ENCODE peak calls at places on chromosomes 13 and 19, in eight cellular contexts. M is brain microvascular endothelial cell, I is astrocyte of the spinal cord, E is neural progenitor cell, A is vagina, O is suprapubic skin, T is Panc1, V is A549. Q is an unnamed sample.

GRCh38 chr19:47422417-47423163 is 3.3 kb upstream of the MEIS3 start:
- DNase-seq in T (no peak), E (no peak), I (no peak), M (no peak), A (no peak), V (no peak), O (no peak), Q (no peak)

GRCh38 chr19:52687658-52688057 is 47.2 kb downstream of the ZNF611 start:
- DNase-seq in V (no peak), M (no peak), T (no peak), O (no peak), E (no peak), I (no peak), A (no peak), Q (no peak)

GRCh38 chr13:25064396-25064795 is 31.5 kb upstream of the PABPC3 start:
- DNase-seq in O (no peak), V (no peak), A (no peak), E (no peak), I (no peak), T (no peak), M (no peak), Q (no peak)

GRCh38 chr13:90461398-90461797 is 886.1 kb upstream of the MIR17HG start:
- DNase-seq in A (no peak), V (no peak), I (no peak), E (no peak), M (no peak), T (no peak), O (no peak), Q (no peak)

GRCh38 chr19:6765738-6766356 is 1.4 kb downstream of the SH2D3A start:
- DNase-seq in O (peak), A (no peak), I (no peak), T (no peak), E (no peak), M (no peak), V (peak), Q (no peak)

GRCh38 chr13:67230774-67231480 is 791 bp upstream of the PCDH9 start:
- DNase-seq in A (no peak), O (peak), M (peak), E (peak), T (no peak), V (peak), I (peak), Q (peak)

GRCh38 chr19:9848060-9848459 is 12.9 kb downstream of the PIN1 start:
- DNase-seq in A (no peak), O (no peak), T (no peak), I (no peak), V (no peak), E (peak), M (no peak), Q (no peak)

GRCh38 chr13:66489586-66489985 is 740.5 kb downstream of the PCDH9 start:
- DNase-seq in V (no peak), I (no peak), O (no peak), T (no peak), A (no peak), M (no peak), E (no peak), Q (no peak)

GRCh38 chr19:11806354-11807098 is 7.5 kb upstream of the ZNF440 start:
- DNase-seq in V (no peak), E (no peak), O (no peak), T (no peak), M (no peak), I (peak), A (no peak), Q (no peak)

GRCh38 chr13:112719556-112719955 is 29.7 kb downstream of the ATP11A start:
- DNase-seq in A (no peak), O (no peak), V (no peak), M (no peak), I (no peak), T (no peak), E (no peak), Q (no peak)

GRCh38 chr13:76516013-76516412 is 370.2 kb downstream of the KCTD12 start:
- DNase-seq in M (peak), V (no peak), E (no peak), O (no peak), T (no peak), I (peak), A (no peak), Q (peak)

GRCh38 chr19:35645680-35646511 is 2.2 kb upstream of the COX6B1 start:
- DNase-seq in A (no peak), V (no peak), T (no peak), O (no peak), I (no peak), E (no peak), M (no peak), Q (no peak)

GRCh38 chr13:45367358-45367757 is 26.4 kb upstream of the TPT1 start:
- DNase-seq in O (no peak), I (peak), V (peak), M (peak), E (no peak), T (peak), A (no peak), Q (peak)

GRCh38 chr13:110245421-110245899 is 61.5 kb downstream of the COL4A1 start:
- DNase-seq in V (no peak), A (no peak), T (no peak), M (no peak), E (no peak), O (no peak), I (peak), Q (peak)

GRCh38 chr19:50777830-50778303 is 7.6 kb downstream of the GPR32 start:
- DNase-seq in A (no peak), E (peak), O (no peak), I (no peak), V (peak), T (no peak), M (peak), Q (peak)

GRCh38 chr13:46728777-46729176 is 68.2 kb downstream of the ESD start:
- DNase-seq in A (no peak), M (no peak), V (peak), I (no peak), T (no peak), E (peak), O (no peak), Q (peak)

GRCh38 chr19:10111405-10111811 is at the start of gene P2RY11:
- DNase-seq in V (no peak), T (no peak), A (peak), I (no peak), E (no peak), M (no peak), O (no peak), Q (no peak)

GRCh38 chr13:33312150-33312908 is 26.8 kb upstream of the STARD13 start:
- DNase-seq in T (peak), O (no peak), A (no peak), V (peak), M (peak), I (peak), E (no peak), Q (peak)

DNA sequence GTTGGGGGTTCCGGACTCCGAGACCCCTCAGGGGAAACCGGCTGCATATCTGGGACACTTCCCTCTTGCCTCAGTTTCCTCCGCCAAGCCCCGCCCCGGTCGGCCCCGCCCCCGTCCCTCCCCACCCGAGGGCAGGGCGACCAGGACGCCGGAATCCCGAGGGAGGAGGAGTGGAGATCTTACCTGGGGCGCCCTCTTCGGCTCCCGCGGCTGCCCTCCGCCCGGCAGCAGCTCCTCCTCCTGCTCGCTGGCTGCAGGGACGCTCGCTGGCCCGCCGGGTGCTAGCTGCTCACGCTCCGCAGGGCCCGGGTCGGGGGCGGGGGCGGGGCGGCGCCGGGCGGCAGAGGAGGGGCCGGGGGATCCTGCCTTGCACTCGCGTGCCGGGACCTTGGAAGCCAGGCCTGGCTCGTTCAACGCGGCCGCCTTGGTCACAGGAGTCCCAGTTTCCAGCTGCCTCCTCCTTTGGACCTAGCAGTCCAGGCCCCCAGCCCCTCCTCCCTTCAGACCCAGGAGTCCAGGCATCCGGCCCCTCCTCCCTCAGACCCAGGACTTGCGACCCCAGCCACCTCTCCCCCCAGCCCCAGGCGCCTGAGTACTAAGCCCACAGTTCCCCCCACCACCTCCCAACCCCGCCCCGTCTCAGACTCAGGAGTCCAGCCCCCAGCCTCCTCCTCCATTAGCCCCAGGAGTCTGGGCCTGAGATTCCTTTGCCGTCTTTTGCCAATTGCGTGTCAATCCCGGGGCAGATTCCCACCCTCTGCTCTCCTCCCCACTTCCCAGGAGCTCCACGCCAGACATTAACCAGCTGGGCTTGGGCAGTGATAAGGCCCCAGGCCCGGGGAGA is at the start of gene NTF4:
- DNase-seq in T (no peak), O (no peak), E (peak), I (no peak), A (no peak), M (no peak), V (no peak), Q (no peak)
- TF ChIP-seq CTCF in T (no peak), O (no peak), E (no peak), I (no peak), A (no peak), M (no peak), V (peak), Q (no peak)

GRCh38 chr19:18869781-18870530 is 26.0 kb downstream of the CERS1 start:
- DNase-seq in V (no peak), M (no peak), T (no peak), E (no peak), A (no peak), I (no peak), O (no peak), Q (no peak)

GRCh38 chr19:18868380-18869230 is 27.4 kb downstream of the CERS1 start:
- DNase-seq in V (no peak), A (no peak), M (no peak), T (no peak), I (no peak), O (no peak), E (no peak), Q (no peak)

GRCh38 chr19:18867751-18868150 is 28.2 kb downstream of the CERS1 start:
- DNase-seq in E (no peak), O (no peak), M (no peak), I (no peak), V (no peak), T (no peak), A (no peak), Q (no peak)

GRCh38 chr19:18870531-18871172 is 25.3 kb downstream of the CERS1 start:
- DNase-seq in V (no peak), E (no peak), A (no peak), O (no peak), M (no peak), I (no peak), T (no peak), Q (no peak)

GRCh38 chr19:18869231-18869575 is 26.8 kb downstream of the CERS1 start:
- DNase-seq in O (no peak), I (no peak), M (no peak), A (no peak), T (no peak), E (no peak), V (no peak), Q (no peak)
- H3K4me3 ChIP-seq in O (peak), I (no peak), M (no peak), A (peak), T (no peak), E (no peak), V (no peak), Q (no peak)

DNA sequence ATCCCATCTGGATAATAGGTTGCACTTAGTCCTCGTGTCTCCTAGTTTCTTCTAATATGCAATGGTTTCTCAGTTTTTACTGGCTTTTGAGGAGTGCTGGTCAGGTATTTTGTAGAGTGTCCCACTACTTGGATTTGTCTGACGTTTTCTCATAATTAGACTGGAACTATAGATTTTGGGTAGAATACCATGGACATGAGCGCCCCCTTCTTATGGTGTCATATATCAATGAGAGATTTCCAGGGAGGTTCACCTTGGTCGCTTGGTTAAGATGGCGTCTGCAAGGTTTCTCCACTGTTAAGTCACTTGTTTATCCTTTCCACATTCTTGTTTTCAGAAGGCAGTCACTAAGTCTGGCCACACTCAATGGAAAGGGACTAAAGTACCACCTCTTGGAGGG is 6.7 kb downstream of the SOHLH2 start:
- DNase-seq in T (no peak), I (no peak), V (no peak), E (no peak), A (no peak), O (no peak), M (no peak), Q (peak)
- TF ChIP-seq CTCF in T (no peak), I (no peak), V (no peak), E (no peak), A (no peak), O (no peak), M (no peak), Q (peak)

GRCh38 chr19:3138268-3138667 is 2.4 kb downstream of the GNA15 start:
- DNase-seq in T (no peak), A (no peak), O (no peak), M (no peak), V (no peak), I (no peak), E (no peak), Q (no peak)

GRCh38 chr19:3135961-3136683 is at the start of gene GNA15:
- DNase-seq in M (no peak), A (no peak), E (no peak), V (no peak), T (no peak), O (no peak), I (no peak), Q (no peak)

GRCh38 chr19:3133793-3134116 is 2.1 kb upstream of the GNA15 start:
- DNase-seq in I (no peak), A (no peak), E (no peak), V (no peak), M (no peak), O (no peak), T (no peak), Q (no peak)

GRCh38 chr19:3137139-3137538 is 1.3 kb downstream of the GNA15 start:
- DNase-seq in V (no peak), A (no peak), E (no peak), O (no peak), M (no peak), I (no peak), T (no peak), Q (no peak)

DNA sequence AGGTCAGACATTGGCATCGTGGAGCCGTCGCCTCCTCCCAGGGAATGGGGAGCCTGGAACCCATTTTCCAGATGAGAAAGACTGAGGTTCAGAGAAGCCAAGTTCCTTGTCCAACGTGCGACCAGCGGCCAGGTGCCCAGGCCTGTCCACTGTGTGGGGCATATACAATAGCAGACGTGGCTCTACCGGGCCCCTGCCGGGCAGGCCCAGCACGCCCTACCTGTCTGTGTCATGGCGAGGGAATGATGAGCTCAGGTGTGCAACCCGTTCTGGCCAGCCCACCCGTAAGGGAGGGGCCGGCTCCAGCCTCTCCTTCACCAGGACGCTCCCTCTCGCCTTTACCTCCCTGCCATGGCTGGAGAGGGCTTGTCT is 837 bp downstream of the GNA15 start:
- DNase-seq in V (no peak), O (no peak), E (no peak), I (no peak), A (no peak), M (no peak), T (no peak), Q (no peak)
- H3K4me3 ChIP-seq in V (no peak), O (peak), E (no peak), I (no peak), A (peak), M (no peak), T (peak), Q (no peak)

GRCh38 chr13:40170982-40171381 is 495.5 kb downstream of the FOXO1 start:
- DNase-seq in A (no peak), E (no peak), I (no peak), V (no peak), T (no peak), M (no peak), O (no peak), Q (no peak)
- TF ChIP-seq CTCF in A (no peak), E (no peak), I (no peak), V (no peak), T (no peak), M (no peak), O (no peak), Q (no peak)

DNA sequence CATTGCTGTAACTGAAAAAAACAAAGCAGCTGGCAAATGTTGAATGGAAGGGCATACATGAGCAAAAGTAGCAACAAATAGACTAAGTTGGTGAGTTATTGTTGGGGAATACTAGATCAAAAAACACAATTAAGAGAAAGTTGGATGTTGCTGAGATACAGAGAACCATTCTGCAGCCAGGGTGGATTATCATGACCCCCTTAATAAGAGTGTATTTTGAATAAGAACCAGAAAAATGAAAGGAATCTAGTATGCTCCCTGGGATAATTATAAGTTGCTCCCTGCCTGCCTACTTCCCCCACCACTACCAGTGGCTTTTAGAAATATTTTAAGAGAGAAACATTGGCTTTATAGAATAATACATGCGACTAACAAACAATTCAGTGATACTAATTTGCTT is 14.5 kb upstream of the TRPC4 start:
- DNase-seq in A (no peak), M (no peak), I (no peak), T (no peak), E (no peak), V (no peak), O (no peak), Q (no peak)
- H3K4me3 ChIP-seq in A (no peak), M (no peak), I (no peak), T (no peak), E (no peak), V (no peak), O (no peak), Q (no peak)

GRCh38 chr13:114328034-114328433 is 13.7 kb downstream of the CHAMP1 start:
- DNase-seq in M (no peak), A (no peak), V (no peak), E (no peak), O (no peak), I (no peak), T (no peak), Q (no peak)

GRCh38 chr13:114328595-114328994 is 14.3 kb downstream of the CHAMP1 start:
- DNase-seq in M (no peak), V (no peak), O (no peak), E (no peak), T (no peak), A (no peak), I (no peak), Q (no peak)

GRCh38 chr13:114324334-114324733 is 10.0 kb downstream of the CHAMP1 start:
- DNase-seq in T (no peak), O (no peak), V (no peak), A (no peak), E (no peak), M (no peak), I (no peak), Q (no peak)

GRCh38 chr13:114323349-114323748 is 9.0 kb downstream of the CHAMP1 start:
- DNase-seq in E (no peak), I (no peak), O (no peak), V (no peak), A (no peak), M (no peak), T (no peak), Q (no peak)

DNA sequence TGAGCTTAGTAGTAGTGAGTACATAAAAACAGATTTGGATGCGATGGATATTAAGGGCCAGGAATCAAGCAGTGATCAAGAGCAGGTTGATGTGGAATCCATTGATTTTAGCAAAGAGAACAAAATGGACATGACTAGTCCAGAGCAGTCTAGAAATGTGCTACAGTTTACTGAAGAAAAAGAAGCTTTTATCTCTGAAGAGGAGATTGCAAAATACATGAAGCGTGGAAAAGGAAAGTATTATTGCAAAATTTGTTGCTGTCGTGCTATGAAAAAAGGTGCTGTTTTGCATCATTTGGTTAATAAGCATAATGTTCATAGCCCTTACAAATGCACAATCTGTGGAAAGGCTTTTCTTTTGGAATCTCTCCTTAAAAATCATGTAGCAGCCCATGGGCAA is 11.4 kb downstream of the CHAMP1 start:
- DNase-seq in I (no peak), V (no peak), T (no peak), M (no peak), A (no peak), O (no peak), E (no peak), Q (no peak)
- TF ChIP-seq CTCF in I (no peak), V (no peak), T (no peak), M (no peak), A (no peak), O (no peak), E (no peak), Q (no peak)

DNA sequence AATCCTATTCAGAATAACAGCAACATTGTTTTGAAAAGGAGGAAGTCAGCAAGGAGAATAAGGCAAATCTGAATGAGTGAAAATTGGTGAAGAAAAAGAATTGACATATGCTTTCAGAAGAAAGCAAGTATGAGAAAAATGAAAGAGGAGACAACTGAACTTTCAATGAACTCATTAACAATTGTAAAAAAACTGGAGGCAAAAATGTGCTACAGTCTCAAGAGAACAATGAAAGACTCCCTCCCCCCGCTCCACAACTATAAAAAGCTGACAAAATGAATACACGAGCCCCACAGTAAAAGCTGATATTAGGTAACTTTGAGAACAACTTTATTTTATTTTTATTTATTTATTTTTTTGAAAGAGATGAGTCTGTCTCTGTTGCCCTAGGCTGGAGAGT is 373.1 kb downstream of the DIAPH3 start:
- DNase-seq in O (no peak), M (peak), E (no peak), V (no peak), A (no peak), I (peak), T (no peak), Q (peak)
- H3K4me3 ChIP-seq in O (no peak), M (no peak), E (no peak), V (no peak), A (no peak), I (no peak), T (no peak), Q (no peak)

Q was measured in fibroblast of mammary gland.